ENCODE peak calls at places on chromosomes 6 and 20, in five cellular contexts. One of them, this sample, is unnamed.

GRCh38 chr20:10868299-10868698 is 194.5 kb upstream of the JAG1 start:
- DNase-seq in brain microvascular endothelial cell: no peak
- DNase-seq in left lung: no peak
- DNase-seq in OCI-LY7: no peak
- DNase-seq in HL-60: no peak
- DNase-seq in this sample: no peak

GRCh38 chr6:149032599-149033405 is 284.7 kb upstream of the TAB2 start:
- DNase-seq in brain microvascular endothelial cell: peak; percentile 85
- DNase-seq in left lung: no peak
- DNase-seq in OCI-LY7: no peak
- DNase-seq in HL-60: no peak
- DNase-seq in this sample: peak; percentile 87

GRCh38 chr6:148890091-148890490 is 143.3 kb downstream of the UST start:
- DNase-seq in brain microvascular endothelial cell: no peak
- DNase-seq in left lung: no peak
- DNase-seq in OCI-LY7: no peak
- DNase-seq in HL-60: no peak
- DNase-seq in this sample: no peak

GRCh38 chr6:145704153-145704781 is 31.1 kb downstream of the EPM2A start:
- DNase-seq in brain microvascular endothelial cell: no peak
- DNase-seq in left lung: no peak
- DNase-seq in OCI-LY7: peak; percentile 22
- DNase-seq in HL-60: no peak
- DNase-seq in this sample: no peak

GRCh38 chr6:6730831-6731230 is 142.3 kb downstream of the LY86 start:
- DNase-seq in brain microvascular endothelial cell: peak; percentile 83
- DNase-seq in left lung: no peak
- DNase-seq in OCI-LY7: no peak
- DNase-seq in HL-60: no peak
- DNase-seq in this sample: peak; percentile 34

GRCh38 chr6:6972456-6972855 is 135.3 kb upstream of the RREB1 start:
- DNase-seq in brain microvascular endothelial cell: peak; percentile 42
- DNase-seq in left lung: no peak
- DNase-seq in OCI-LY7: no peak
- DNase-seq in HL-60: no peak
- DNase-seq in this sample: no peak

GRCh38 chr6:168964138-168964892 is 289.3 kb downstream of the THBS2 start:
- DNase-seq in brain microvascular endothelial cell: peak; percentile 16
- DNase-seq in left lung: no peak
- DNase-seq in OCI-LY7: no peak
- DNase-seq in HL-60: no peak
- DNase-seq in this sample: no peak

GRCh38 chr20:9945406-9945805 is 89.4 kb upstream of the ANKEF1 start:
- DNase-seq in brain microvascular endothelial cell: peak; percentile 27
- DNase-seq in left lung: no peak
- DNase-seq in OCI-LY7: no peak
- DNase-seq in HL-60: no peak
- DNase-seq in this sample: no peak

GRCh38 chr6:138856654-138857053 is 60.8 kb downstream of the ECT2L start:
- DNase-seq in brain microvascular endothelial cell: no peak
- DNase-seq in left lung: no peak
- DNase-seq in OCI-LY7: no peak
- DNase-seq in HL-60: no peak
- DNase-seq in this sample: no peak

GRCh38 chr6:87151786-87152527 is 3.4 kb upstream of the ZNF292 start:
- DNase-seq in brain microvascular endothelial cell: peak; percentile 28
- DNase-seq in left lung: peak; percentile 69
- DNase-seq in OCI-LY7: peak; percentile 33
- DNase-seq in HL-60: peak; percentile 57
- DNase-seq in this sample: peak; percentile 78

GRCh38 chr6:3379482-3380060 is 77.3 kb downstream of the SLC22A23 start:
- DNase-seq in brain microvascular endothelial cell: peak; percentile 51
- DNase-seq in left lung: no peak
- DNase-seq in OCI-LY7: no peak
- DNase-seq in HL-60: no peak
- DNase-seq in this sample: no peak

GRCh38 chr6:20413826-20414225 is 12.1 kb downstream of the E2F3 start:
- DNase-seq in brain microvascular endothelial cell: no peak
- DNase-seq in left lung: no peak
- DNase-seq in OCI-LY7: no peak
- DNase-seq in HL-60: no peak
- DNase-seq in this sample: no peak

GRCh38 chr20:3325864-3326263 is 81.6 kb downstream of the DNAAF9 start:
- DNase-seq in brain microvascular endothelial cell: no peak
- DNase-seq in left lung: no peak
- DNase-seq in OCI-LY7: no peak
- DNase-seq in HL-60: no peak
- DNase-seq in this sample: no peak

GRCh38 chr20:57593134-57593886 is 26.9 kb downstream of the ZBP1 start:
- DNase-seq in brain microvascular endothelial cell: no peak
- DNase-seq in left lung: no peak
- DNase-seq in OCI-LY7: peak; percentile 26
- DNase-seq in HL-60: peak; percentile 2
- DNase-seq in this sample: no peak

GRCh38 chr6:165830761-165831160 is 167.7 kb upstream of the PDE10A start:
- DNase-seq in brain microvascular endothelial cell: no peak
- DNase-seq in left lung: no peak
- DNase-seq in OCI-LY7: no peak
- DNase-seq in HL-60: no peak
- DNase-seq in this sample: no peak

GRCh38 chr6:37783025-37783825 is 36.3 kb upstream of the ZFAND3 start:
- DNase-seq in brain microvascular endothelial cell: no peak
- DNase-seq in left lung: no peak
- DNase-seq in OCI-LY7: no peak
- DNase-seq in HL-60: no peak
- DNase-seq in this sample: peak; percentile 18

GRCh38 chr6:131059486-131059885 is 3.6 kb downstream of the EPB41L2 start:
- DNase-seq in brain microvascular endothelial cell: peak; percentile 54
- DNase-seq in left lung: no peak
- DNase-seq in OCI-LY7: no peak
- DNase-seq in HL-60: no peak
- DNase-seq in this sample: no peak

GRCh38 chr20:18683839-18684238 is 96.0 kb downstream of the DTD1 start:
- DNase-seq in brain microvascular endothelial cell: no peak
- DNase-seq in left lung: no peak
- DNase-seq in OCI-LY7: no peak
- DNase-seq in HL-60: no peak
- DNase-seq in this sample: no peak

GRCh38 chr20:53914091-53914860 is 156.1 kb downstream of the BCAS1 start:
- DNase-seq in brain microvascular endothelial cell: no peak
- DNase-seq in left lung: no peak
- DNase-seq in OCI-LY7: no peak
- DNase-seq in HL-60: peak; percentile 69
- DNase-seq in this sample: no peak

GRCh38 chr20:11331096-11331495 is 586.6 kb upstream of the BTBD3 start:
- DNase-seq in brain microvascular endothelial cell: no peak
- DNase-seq in left lung: no peak
- DNase-seq in OCI-LY7: no peak
- DNase-seq in HL-60: no peak
- DNase-seq in this sample: no peak

GRCh38 chr6:78607188-78607587 is 260.2 kb upstream of the IRAK1BP1 start:
- DNase-seq in brain microvascular endothelial cell: no peak
- DNase-seq in left lung: no peak
- DNase-seq in OCI-LY7: no peak
- DNase-seq in HL-60: no peak
- DNase-seq in this sample: no peak

GRCh38 chr6:5713519-5713918 is 293.2 kb downstream of the NRN1 start:
- DNase-seq in brain microvascular endothelial cell: no peak
- DNase-seq in left lung: no peak
- DNase-seq in OCI-LY7: no peak
- DNase-seq in HL-60: no peak
- DNase-seq in this sample: no peak

GRCh38 chr6:131852200-131852599 is 44.4 kb downstream of the ENPP1 start:
- DNase-seq in brain microvascular endothelial cell: no peak
- DNase-seq in left lung: no peak
- DNase-seq in OCI-LY7: no peak
- DNase-seq in HL-60: no peak
- DNase-seq in this sample: no peak

GRCh38 chr6:30749554-30750378 is 5.4 kb upstream of the IER3 start:
- DNase-seq in brain microvascular endothelial cell: no peak
- DNase-seq in left lung: no peak
- DNase-seq in OCI-LY7: no peak
- DNase-seq in HL-60: no peak
- DNase-seq in this sample: no peak

GRCh38 chr6:149925253-149925973 is 2.5 kb upstream of the RAET1G start:
- DNase-seq in brain microvascular endothelial cell: peak; percentile 9
- DNase-seq in left lung: no peak
- DNase-seq in OCI-LY7: no peak
- DNase-seq in HL-60: peak; percentile 23
- DNase-seq in this sample: no peak

GRCh38 chr20:37323985-37324384 is 22.0 kb upstream of the SRC start:
- DNase-seq in brain microvascular endothelial cell: peak; percentile 48
- DNase-seq in left lung: no peak
- DNase-seq in OCI-LY7: no peak
- DNase-seq in HL-60: no peak
- DNase-seq in this sample: no peak

GRCh38 chr6:131782764-131783163 is 25.1 kb upstream of the ENPP1 start:
- DNase-seq in brain microvascular endothelial cell: no peak
- DNase-seq in left lung: no peak
- DNase-seq in OCI-LY7: no peak
- DNase-seq in HL-60: no peak
- DNase-seq in this sample: no peak

DNA sequence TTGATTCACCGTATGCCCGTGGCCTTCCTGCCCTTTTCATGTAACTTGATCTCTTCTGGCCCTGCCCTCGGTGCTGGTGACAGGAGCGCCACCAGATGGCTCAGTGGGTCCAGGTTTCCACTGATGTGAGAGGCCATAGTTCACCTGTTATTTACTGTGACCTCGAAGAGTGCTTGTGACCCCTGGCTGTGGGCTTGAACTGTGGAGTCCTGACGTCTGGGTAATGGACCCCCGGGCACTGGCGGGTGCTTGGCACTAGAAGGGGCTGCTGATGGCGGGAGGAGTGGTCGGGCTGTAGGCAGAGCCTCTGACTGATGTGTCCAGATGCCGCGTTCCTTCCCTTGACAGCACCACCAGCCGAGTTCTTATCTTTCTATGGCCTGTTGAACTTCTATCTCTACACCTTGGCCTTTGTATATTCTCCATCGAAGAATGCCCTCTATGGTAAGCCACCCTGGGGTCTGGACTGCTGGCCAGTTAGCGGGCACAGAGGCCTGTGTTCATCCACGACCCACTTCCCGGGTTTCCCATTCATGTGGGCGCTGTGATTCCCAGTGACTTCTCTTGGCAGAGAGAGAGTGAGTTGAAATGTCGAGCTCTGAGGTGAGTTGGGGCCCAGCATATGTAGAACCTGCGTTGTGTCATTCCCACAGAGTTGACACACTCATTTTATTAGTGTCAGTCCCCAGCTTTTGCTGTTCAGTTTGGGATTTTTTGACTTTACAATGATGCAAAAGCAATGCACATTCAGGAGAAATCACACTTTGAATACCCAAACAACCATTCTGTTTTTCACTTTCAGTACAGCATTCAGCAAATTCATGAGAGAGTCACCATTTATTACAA is 14.9 kb downstream of the DYNLT1 start:
- DNase-seq in brain microvascular endothelial cell: no peak
- DNase-seq in left lung: peak; percentile 32
- DNase-seq in OCI-LY7: peak; percentile 20
- DNase-seq in HL-60: no peak
- DNase-seq in this sample: peak; percentile 56
- TF ChIP-seq CTCF in brain microvascular endothelial cell: peak; percentile 20
- TF ChIP-seq CTCF in left lung: no peak
- TF ChIP-seq CTCF in OCI-LY7: peak; percentile 63
- TF ChIP-seq CTCF in HL-60: no peak
- TF ChIP-seq CTCF in this sample: no peak

GRCh38 chr20:45235995-45236394 is 14.8 kb downstream of the SEMG2 start:
- DNase-seq in brain microvascular endothelial cell: no peak
- DNase-seq in left lung: peak; percentile 56
- DNase-seq in OCI-LY7: no peak
- DNase-seq in HL-60: no peak
- DNase-seq in this sample: peak; percentile 18
- TF ChIP-seq CTCF in brain microvascular endothelial cell: peak; percentile 63
- TF ChIP-seq CTCF in left lung: peak; percentile 34
- TF ChIP-seq CTCF in OCI-LY7: peak; percentile 71
- TF ChIP-seq CTCF in HL-60: no peak
- TF ChIP-seq CTCF in this sample: peak; percentile 30

DNA sequence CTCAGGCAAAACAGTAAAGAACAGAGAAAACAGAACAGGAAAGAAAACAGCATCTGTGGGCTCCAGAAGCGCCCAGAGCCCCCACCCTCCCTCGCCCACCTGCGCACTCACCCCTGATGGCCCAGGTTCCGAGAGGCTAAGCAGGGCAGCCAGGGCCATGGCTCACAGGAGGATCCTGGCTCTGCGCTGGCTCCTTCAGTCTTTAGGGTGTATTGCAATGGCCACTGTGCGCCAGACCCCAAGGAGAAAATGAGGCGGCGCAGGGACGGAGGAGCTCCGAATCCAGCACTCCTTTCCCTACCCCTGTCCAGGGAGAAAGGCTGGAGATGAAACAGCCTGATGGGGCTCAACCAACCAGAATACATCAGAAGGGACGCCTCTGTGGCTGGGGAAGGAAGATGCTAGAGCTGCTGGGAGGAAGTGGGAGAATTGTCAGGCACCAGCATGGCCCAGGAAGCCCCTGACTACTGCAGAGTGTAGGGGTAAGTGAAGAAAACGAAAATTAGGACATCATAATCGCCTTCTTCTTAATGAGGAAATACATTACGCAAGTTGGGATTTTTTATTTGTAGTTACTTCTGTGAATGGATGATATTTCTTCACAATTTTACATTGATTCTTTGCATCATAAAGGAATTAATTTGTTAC is 49.0 kb downstream of the COL11A2 start:
- DNase-seq in brain microvascular endothelial cell: no peak
- DNase-seq in left lung: no peak
- DNase-seq in OCI-LY7: no peak
- DNase-seq in HL-60: no peak
- DNase-seq in this sample: no peak
- TF ChIP-seq CTCF in brain microvascular endothelial cell: peak; percentile 34
- TF ChIP-seq CTCF in left lung: no peak
- TF ChIP-seq CTCF in OCI-LY7: no peak
- TF ChIP-seq CTCF in HL-60: no peak
- TF ChIP-seq CTCF in this sample: peak; percentile 27

DNA sequence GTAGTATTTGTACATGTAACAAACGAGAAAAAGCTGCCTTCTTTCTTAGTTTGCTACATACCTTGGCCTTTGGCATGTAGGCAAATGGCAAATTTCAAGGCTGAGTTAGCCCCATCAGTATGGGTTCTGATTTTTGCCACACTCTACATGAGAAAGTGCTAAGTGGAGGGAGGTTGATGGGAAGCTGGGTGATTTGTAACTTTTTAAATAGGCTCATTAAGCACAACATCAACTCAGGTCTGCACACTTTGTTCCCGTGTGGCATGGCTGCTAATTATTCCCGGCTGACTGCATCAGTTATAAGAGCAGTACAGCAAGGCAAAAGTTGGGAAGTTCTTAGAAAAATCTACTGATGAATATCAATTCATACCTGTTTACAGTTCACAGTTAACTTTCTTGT is 172.8 kb upstream of the MAP3K7 start:
- DNase-seq in brain microvascular endothelial cell: no peak
- DNase-seq in left lung: no peak
- DNase-seq in OCI-LY7: no peak
- DNase-seq in HL-60: no peak
- DNase-seq in this sample: no peak
- TF ChIP-seq CTCF in brain microvascular endothelial cell: no peak
- TF ChIP-seq CTCF in left lung: no peak
- TF ChIP-seq CTCF in OCI-LY7: no peak
- TF ChIP-seq CTCF in HL-60: no peak
- TF ChIP-seq CTCF in this sample: no peak